ENCODE peak calls at places on chromosomes 7 and 10, in seven cellular contexts. One of them, this sample, is unnamed.
A peak's percentile ranks its signal among the peaks of the same experiment; 100 is the strongest.

GRCh38 chr10:122018951-122019413 is 30.0 kb downstream of the TACC2 start:
- DNase-seq in NCI-H526 treated with DMSO at 0.1 percent for 48 hours: peak; percentile 59
- DNase-seq in AG08396: no peak
- DNase-seq in activated T-helper 9 cell treated with anti-CD3 and anti-CD28 coated beads, Interleukin-2, amount 50 U/mL, for 16 hours: no peak
- DNase-seq in right cardiac atrium: no peak
- DNase-seq in A549: peak; percentile 33
- DNase-seq in GM10248: no peak
- DNase-seq in this sample: peak; percentile 91

GRCh38 chr10:121406823-121407545 is 191.3 kb downstream of the FGFR2 start:
- DNase-seq in NCI-H526 treated with DMSO at 0.1 percent for 48 hours: no peak
- DNase-seq in AG08396: no peak
- DNase-seq in activated T-helper 9 cell treated with anti-CD3 and anti-CD28 coated beads, Interleukin-2, amount 50 U/mL, for 16 hours: no peak
- DNase-seq in right cardiac atrium: no peak
- DNase-seq in A549: no peak
- DNase-seq in GM10248: no peak
- DNase-seq in this sample: no peak

GRCh38 chr7:84981038-84981601 is 205.7 kb downstream of the SEMA3D start:
- DNase-seq in NCI-H526 treated with DMSO at 0.1 percent for 48 hours: no peak
- DNase-seq in AG08396: no peak
- DNase-seq in activated T-helper 9 cell treated with anti-CD3 and anti-CD28 coated beads, Interleukin-2, amount 50 U/mL, for 16 hours: no peak
- DNase-seq in right cardiac atrium: no peak
- DNase-seq in A549: no peak
- DNase-seq in GM10248: no peak
- DNase-seq in this sample: no peak

GRCh38 chr10:55091691-55092328 is 290.8 kb upstream of the PCDH15 start:
- DNase-seq in NCI-H526 treated with DMSO at 0.1 percent for 48 hours: no peak
- DNase-seq in AG08396: no peak
- DNase-seq in activated T-helper 9 cell treated with anti-CD3 and anti-CD28 coated beads, Interleukin-2, amount 50 U/mL, for 16 hours: no peak
- DNase-seq in right cardiac atrium: no peak
- DNase-seq in A549: peak; percentile 2
- DNase-seq in GM10248: peak; percentile 3
- DNase-seq in this sample: peak; percentile 3

GRCh38 chr7:152522551-152522950 is 86.7 kb upstream of the KMT2C start:
- DNase-seq in NCI-H526 treated with DMSO at 0.1 percent for 48 hours: no peak
- DNase-seq in AG08396: no peak
- DNase-seq in activated T-helper 9 cell treated with anti-CD3 and anti-CD28 coated beads, Interleukin-2, amount 50 U/mL, for 16 hours: no peak
- DNase-seq in right cardiac atrium: peak; percentile 52
- DNase-seq in A549: no peak
- DNase-seq in GM10248: no peak
- DNase-seq in this sample: peak; percentile 72

GRCh38 chr10:110642204-110642979 is 1.7 kb upstream of the RBM20 start:
- DNase-seq in NCI-H526 treated with DMSO at 0.1 percent for 48 hours: peak; percentile 28
- DNase-seq in AG08396: no peak
- DNase-seq in activated T-helper 9 cell treated with anti-CD3 and anti-CD28 coated beads, Interleukin-2, amount 50 U/mL, for 16 hours: no peak
- DNase-seq in right cardiac atrium: no peak
- DNase-seq in A549: no peak
- DNase-seq in GM10248: no peak
- DNase-seq in this sample: no peak

GRCh38 chr7:25786958-25787730 is 364.9 kb upstream of the NFE2L3 start:
- DNase-seq in NCI-H526 treated with DMSO at 0.1 percent for 48 hours: no peak
- DNase-seq in AG08396: no peak
- DNase-seq in activated T-helper 9 cell treated with anti-CD3 and anti-CD28 coated beads, Interleukin-2, amount 50 U/mL, for 16 hours: no peak
- DNase-seq in right cardiac atrium: no peak
- DNase-seq in A549: no peak
- DNase-seq in GM10248: no peak
- DNase-seq in this sample: no peak

GRCh38 chr7:47887016-47887640 is 61.1 kb downstream of the PKD1L1 start:
- DNase-seq in NCI-H526 treated with DMSO at 0.1 percent for 48 hours: no peak
- DNase-seq in AG08396: no peak
- DNase-seq in activated T-helper 9 cell treated with anti-CD3 and anti-CD28 coated beads, Interleukin-2, amount 50 U/mL, for 16 hours: no peak
- DNase-seq in right cardiac atrium: no peak
- DNase-seq in A549: no peak
- DNase-seq in GM10248: no peak
- DNase-seq in this sample: no peak

GRCh38 chr10:521844-522243 is 167.6 kb downstream of the DIP2C start:
- DNase-seq in NCI-H526 treated with DMSO at 0.1 percent for 48 hours: no peak
- DNase-seq in AG08396: peak; percentile 30
- DNase-seq in activated T-helper 9 cell treated with anti-CD3 and anti-CD28 coated beads, Interleukin-2, amount 50 U/mL, for 16 hours: no peak
- DNase-seq in right cardiac atrium: peak; percentile 69
- DNase-seq in A549: no peak
- DNase-seq in GM10248: no peak
- DNase-seq in this sample: no peak

GRCh38 chr7:77266162-77266807 is 66.7 kb upstream of the FGL2 start:
- DNase-seq in NCI-H526 treated with DMSO at 0.1 percent for 48 hours: no peak
- DNase-seq in AG08396: no peak
- DNase-seq in activated T-helper 9 cell treated with anti-CD3 and anti-CD28 coated beads, Interleukin-2, amount 50 U/mL, for 16 hours: no peak
- DNase-seq in right cardiac atrium: no peak
- DNase-seq in A549: no peak
- DNase-seq in GM10248: peak; percentile 60
- DNase-seq in this sample: no peak

GRCh38 chr10:23556727-23557440 is 118.0 kb downstream of the OTUD1 start:
- DNase-seq in NCI-H526 treated with DMSO at 0.1 percent for 48 hours: no peak
- DNase-seq in AG08396: no peak
- DNase-seq in activated T-helper 9 cell treated with anti-CD3 and anti-CD28 coated beads, Interleukin-2, amount 50 U/mL, for 16 hours: no peak
- DNase-seq in right cardiac atrium: no peak
- DNase-seq in A549: no peak
- DNase-seq in GM10248: no peak
- DNase-seq in this sample: no peak

GRCh38 chr7:71414490-71414889 is 282.5 kb downstream of the GALNT17 start:
- DNase-seq in NCI-H526 treated with DMSO at 0.1 percent for 48 hours: no peak
- DNase-seq in AG08396: no peak
- DNase-seq in activated T-helper 9 cell treated with anti-CD3 and anti-CD28 coated beads, Interleukin-2, amount 50 U/mL, for 16 hours: no peak
- DNase-seq in right cardiac atrium: peak; percentile 48
- DNase-seq in A549: no peak
- DNase-seq in GM10248: no peak
- DNase-seq in this sample: peak; percentile 75

GRCh38 chr10:111030042-111030750 is 46.6 kb upstream of the ADRA2A start:
- DNase-seq in NCI-H526 treated with DMSO at 0.1 percent for 48 hours: no peak
- DNase-seq in AG08396: no peak
- DNase-seq in activated T-helper 9 cell treated with anti-CD3 and anti-CD28 coated beads, Interleukin-2, amount 50 U/mL, for 16 hours: no peak
- DNase-seq in right cardiac atrium: no peak
- DNase-seq in A549: no peak
- DNase-seq in GM10248: peak; percentile 15
- DNase-seq in this sample: no peak

GRCh38 chr10:113554214-113554613 is 1.4 kb downstream of the HABP2 start:
- DNase-seq in NCI-H526 treated with DMSO at 0.1 percent for 48 hours: no peak
- DNase-seq in AG08396: no peak
- DNase-seq in activated T-helper 9 cell treated with anti-CD3 and anti-CD28 coated beads, Interleukin-2, amount 50 U/mL, for 16 hours: no peak
- DNase-seq in right cardiac atrium: no peak
- DNase-seq in A549: no peak
- DNase-seq in GM10248: no peak
- DNase-seq in this sample: no peak

GRCh38 chr10:101558671-101559595 is 29.1 kb downstream of the POLL start:
- DNase-seq in NCI-H526 treated with DMSO at 0.1 percent for 48 hours: no peak
- DNase-seq in AG08396: no peak
- DNase-seq in activated T-helper 9 cell treated with anti-CD3 and anti-CD28 coated beads, Interleukin-2, amount 50 U/mL, for 16 hours: no peak
- DNase-seq in right cardiac atrium: no peak
- DNase-seq in A549: no peak
- DNase-seq in GM10248: no peak
- DNase-seq in this sample: no peak

GRCh38 chr10:73293461-73293860 is 41.0 kb upstream of the MRPS16 start:
- DNase-seq in NCI-H526 treated with DMSO at 0.1 percent for 48 hours: no peak
- DNase-seq in AG08396: no peak
- DNase-seq in activated T-helper 9 cell treated with anti-CD3 and anti-CD28 coated beads, Interleukin-2, amount 50 U/mL, for 16 hours: no peak
- DNase-seq in right cardiac atrium: no peak
- DNase-seq in A549: no peak
- DNase-seq in GM10248: no peak
- DNase-seq in this sample: no peak

GRCh38 chr7:157822688-157823031 is 485.9 kb downstream of the DNAJB6 start:
- DNase-seq in NCI-H526 treated with DMSO at 0.1 percent for 48 hours: no peak
- DNase-seq in AG08396: no peak
- DNase-seq in activated T-helper 9 cell treated with anti-CD3 and anti-CD28 coated beads, Interleukin-2, amount 50 U/mL, for 16 hours: no peak
- DNase-seq in right cardiac atrium: no peak
- DNase-seq in A549: no peak
- DNase-seq in GM10248: no peak
- DNase-seq in this sample: no peak

GRCh38 chr7:4042402-4042801 is 639.7 kb upstream of the FOXK1 start:
- DNase-seq in NCI-H526 treated with DMSO at 0.1 percent for 48 hours: peak; percentile 33
- DNase-seq in AG08396: no peak
- DNase-seq in activated T-helper 9 cell treated with anti-CD3 and anti-CD28 coated beads, Interleukin-2, amount 50 U/mL, for 16 hours: no peak
- DNase-seq in right cardiac atrium: no peak
- DNase-seq in A549: no peak
- DNase-seq in GM10248: no peak
- DNase-seq in this sample: no peak

GRCh38 chr7:92830532-92831110 is 5.8 kb downstream of the CDK6 start:
- DNase-seq in NCI-H526 treated with DMSO at 0.1 percent for 48 hours: no peak
- DNase-seq in AG08396: no peak
- DNase-seq in activated T-helper 9 cell treated with anti-CD3 and anti-CD28 coated beads, Interleukin-2, amount 50 U/mL, for 16 hours: no peak
- DNase-seq in right cardiac atrium: no peak
- DNase-seq in A549: no peak
- DNase-seq in GM10248: no peak
- DNase-seq in this sample: no peak

GRCh38 chr10:116088985-116089384 is 184.0 kb downstream of the GFRA1 start:
- DNase-seq in NCI-H526 treated with DMSO at 0.1 percent for 48 hours: no peak
- DNase-seq in AG08396: no peak
- DNase-seq in activated T-helper 9 cell treated with anti-CD3 and anti-CD28 coated beads, Interleukin-2, amount 50 U/mL, for 16 hours: no peak
- DNase-seq in right cardiac atrium: no peak
- DNase-seq in A549: no peak
- DNase-seq in GM10248: no peak
- DNase-seq in this sample: no peak

GRCh38 chr10:59847888-59848287 is 58.5 kb downstream of the CCDC6 start:
- DNase-seq in NCI-H526 treated with DMSO at 0.1 percent for 48 hours: no peak
- DNase-seq in AG08396: no peak
- DNase-seq in activated T-helper 9 cell treated with anti-CD3 and anti-CD28 coated beads, Interleukin-2, amount 50 U/mL, for 16 hours: no peak
- DNase-seq in right cardiac atrium: no peak
- DNase-seq in A549: no peak
- DNase-seq in GM10248: no peak
- DNase-seq in this sample: no peak

GRCh38 chr7:135512135-135512887 is 2.4 kb upstream of the CNOT4 start:
- DNase-seq in NCI-H526 treated with DMSO at 0.1 percent for 48 hours: peak; percentile 81
- DNase-seq in AG08396: peak; percentile 35
- DNase-seq in activated T-helper 9 cell treated with anti-CD3 and anti-CD28 coated beads, Interleukin-2, amount 50 U/mL, for 16 hours: no peak
- DNase-seq in right cardiac atrium: no peak
- DNase-seq in A549: peak; percentile 90
- DNase-seq in GM10248: peak; percentile 62
- DNase-seq in this sample: peak; percentile 88

GRCh38 chr10:121536271-121536918 is 61.8 kb downstream of the FGFR2 start:
- DNase-seq in NCI-H526 treated with DMSO at 0.1 percent for 48 hours: no peak
- DNase-seq in AG08396: no peak
- DNase-seq in activated T-helper 9 cell treated with anti-CD3 and anti-CD28 coated beads, Interleukin-2, amount 50 U/mL, for 16 hours: no peak
- DNase-seq in right cardiac atrium: peak; percentile 70
- DNase-seq in A549: no peak
- DNase-seq in GM10248: no peak
- DNase-seq in this sample: no peak

GRCh38 chr7:85890244-85890811 is 703.5 kb upstream of the SEMA3D start:
- DNase-seq in NCI-H526 treated with DMSO at 0.1 percent for 48 hours: peak; percentile 34
- DNase-seq in AG08396: peak; percentile 2
- DNase-seq in activated T-helper 9 cell treated with anti-CD3 and anti-CD28 coated beads, Interleukin-2, amount 50 U/mL, for 16 hours: no peak
- DNase-seq in right cardiac atrium: no peak
- DNase-seq in A549: peak; percentile 34
- DNase-seq in GM10248: peak; percentile 33
- DNase-seq in this sample: peak; percentile 40

GRCh38 chr10:59887972-59888640 is 18.2 kb downstream of the CCDC6 start:
- DNase-seq in NCI-H526 treated with DMSO at 0.1 percent for 48 hours: no peak
- DNase-seq in AG08396: no peak
- DNase-seq in activated T-helper 9 cell treated with anti-CD3 and anti-CD28 coated beads, Interleukin-2, amount 50 U/mL, for 16 hours: no peak
- DNase-seq in right cardiac atrium: no peak
- DNase-seq in A549: no peak
- DNase-seq in GM10248: no peak
- DNase-seq in this sample: no peak

GRCh38 chr7:123961731-123962130 is 36.7 kb downstream of the SPAM1 start:
- DNase-seq in NCI-H526 treated with DMSO at 0.1 percent for 48 hours: no peak
- DNase-seq in AG08396: no peak
- DNase-seq in activated T-helper 9 cell treated with anti-CD3 and anti-CD28 coated beads, Interleukin-2, amount 50 U/mL, for 16 hours: no peak
- DNase-seq in right cardiac atrium: no peak
- DNase-seq in A549: no peak
- DNase-seq in GM10248: no peak
- DNase-seq in this sample: no peak

GRCh38 chr7:140896996-140897395 is 27.7 kb downstream of the BRAF start:
- DNase-seq in NCI-H526 treated with DMSO at 0.1 percent for 48 hours: no peak
- DNase-seq in AG08396: no peak
- DNase-seq in activated T-helper 9 cell treated with anti-CD3 and anti-CD28 coated beads, Interleukin-2, amount 50 U/mL, for 16 hours: no peak
- DNase-seq in right cardiac atrium: no peak
- DNase-seq in A549: no peak
- DNase-seq in GM10248: no peak
- DNase-seq in this sample: no peak

GRCh38 chr7:140723002-140723401 is 26.5 kb downstream of the NDUFB2 start:
- DNase-seq in NCI-H526 treated with DMSO at 0.1 percent for 48 hours: no peak
- DNase-seq in AG08396: no peak
- DNase-seq in activated T-helper 9 cell treated with anti-CD3 and anti-CD28 coated beads, Interleukin-2, amount 50 U/mL, for 16 hours: no peak
- DNase-seq in right cardiac atrium: no peak
- DNase-seq in A549: no peak
- DNase-seq in GM10248: no peak
- DNase-seq in this sample: no peak

GRCh38 chr7:80830584-80831319 is 88.1 kb downstream of the SEMA3C start:
- DNase-seq in NCI-H526 treated with DMSO at 0.1 percent for 48 hours: no peak
- DNase-seq in AG08396: no peak
- DNase-seq in activated T-helper 9 cell treated with anti-CD3 and anti-CD28 coated beads, Interleukin-2, amount 50 U/mL, for 16 hours: no peak
- DNase-seq in right cardiac atrium: no peak
- DNase-seq in A549: peak; percentile 51
- DNase-seq in GM10248: no peak
- DNase-seq in this sample: no peak

GRCh38 chr10:14543048-14543903 is 212.6 kb upstream of the FRMD4A start:
- DNase-seq in NCI-H526 treated with DMSO at 0.1 percent for 48 hours: no peak
- DNase-seq in AG08396: no peak
- DNase-seq in activated T-helper 9 cell treated with anti-CD3 and anti-CD28 coated beads, Interleukin-2, amount 50 U/mL, for 16 hours: no peak
- DNase-seq in right cardiac atrium: peak; percentile 64
- DNase-seq in A549: no peak
- DNase-seq in GM10248: no peak
- DNase-seq in this sample: no peak

GRCh38 chr10:51386248-51386885 is 312.1 kb downstream of the PRKG1 start:
- DNase-seq in NCI-H526 treated with DMSO at 0.1 percent for 48 hours: no peak
- DNase-seq in AG08396: no peak
- DNase-seq in activated T-helper 9 cell treated with anti-CD3 and anti-CD28 coated beads, Interleukin-2, amount 50 U/mL, for 16 hours: no peak
- DNase-seq in right cardiac atrium: no peak
- DNase-seq in A549: no peak
- DNase-seq in GM10248: no peak
- DNase-seq in this sample: no peak

GRCh38 chr7:130853503-130854279 is 119.7 kb upstream of the KLF14 start:
- DNase-seq in NCI-H526 treated with DMSO at 0.1 percent for 48 hours: no peak
- DNase-seq in AG08396: no peak
- DNase-seq in activated T-helper 9 cell treated with anti-CD3 and anti-CD28 coated beads, Interleukin-2, amount 50 U/mL, for 16 hours: no peak
- DNase-seq in right cardiac atrium: no peak
- DNase-seq in A549: peak; percentile 86
- DNase-seq in GM10248: no peak
- DNase-seq in this sample: no peak